ENCODE peak calls at places on chromosome 20, in ten cellular contexts. D is tibial nerve, A is ovary, W is GM12878, O is A549, N is transverse colon, F is SK-N-SH, X is stomach, S is upper lobe of left lung, J is HepG2. U is an unnamed sample.

GRCh38 chr20:16490696-16491095 is 82.6 kb downstream of the KIF16B start:
- DNase-seq in J (no peak), X (no peak), S (no peak), O (no peak), D (no peak), A (no peak), N (no peak), F (no peak), W (no peak), U (no peak)

GRCh38 chr20:35743693-35744491 is 1.8 kb upstream of the RBM39 start:
- DNase-seq in S (no peak), O (peak; percentile 54), X (no peak), F (no peak), D (no peak), J (peak; percentile 79), A (peak; percentile 47), W (no peak), N (no peak), U (no peak)

GRCh38 chr20:14477125-14477524 is 139.7 kb upstream of the FLRT3 start:
- DNase-seq in D (no peak), S (no peak), J (no peak), O (peak; percentile 37), X (no peak), W (no peak), N (no peak), A (no peak), F (no peak), U (no peak)

GRCh38 chr20:49559411-49560081 is 8.4 kb downstream of the PTGIS start:
- DNase-seq in X (no peak), D (peak; percentile 57), S (no peak), A (no peak), O (no peak), N (peak; percentile 7), W (no peak), F (no peak), J (no peak), U (no peak)

GRCh38 chr20:57176842-57177241 is 89.6 kb downstream of the BMP7 start:
- DNase-seq in X (no peak), D (no peak), F (no peak), W (no peak), S (no peak), N (no peak), J (no peak), O (no peak), A (no peak), U (no peak)

GRCh38 chr20:53255102-53255710 is 283.0 kb downstream of the TSHZ2 start:
- DNase-seq in W (no peak), A (no peak), F (no peak), N (no peak), D (no peak), S (no peak), O (no peak), J (no peak), X (no peak), U (no peak)

GRCh38 chr20:46354920-46355654 is 46.8 kb upstream of the CDH22 start:
- DNase-seq in F (no peak), O (no peak), A (no peak), X (no peak), W (no peak), D (no peak), J (no peak), N (no peak), S (no peak), U (no peak)

GRCh38 chr20:5996765-5997164 is 46.3 kb downstream of the MCM8 start:
- DNase-seq in A (no peak), N (peak; percentile 22), F (no peak), D (no peak), S (no peak), W (peak; percentile 40), X (no peak), O (peak; percentile 35), J (no peak), U (no peak)

GRCh38 chr20:34575756-34576155 is 17.2 kb downstream of the MAP1LC3A start:
- DNase-seq in N (no peak), O (no peak), A (peak; percentile 1), D (no peak), J (no peak), S (no peak), X (no peak), F (no peak), W (no peak), U (no peak)

GRCh38 chr20:20370087-20370575 is 2.2 kb downstream of the INSM1 start:
- DNase-seq in D (no peak), S (no peak), X (no peak), F (no peak), J (no peak), N (no peak), W (no peak), A (no peak), O (peak; percentile 27), U (no peak)

GRCh38 chr20:55977723-55978481 is 27.4 kb downstream of the CBLN4 start:
- DNase-seq in S (peak; percentile 63), O (no peak), J (no peak), N (no peak), F (no peak), D (no peak), A (peak; percentile 79), X (no peak), W (no peak), U (no peak)

GRCh38 chr20:34262488-34263288 is 21.5 kb downstream of the ASIP start:
- DNase-seq in X (peak; percentile 29), N (peak; percentile 10), A (peak; percentile 75), D (no peak), S (peak; percentile 33), F (no peak), J (peak; percentile 70), W (no peak), O (no peak), U (no peak)

GRCh38 chr20:62368629-62369507 is 1.8 kb upstream of the LAMA5 start:
- DNase-seq in J (peak; percentile 94), W (no peak), O (peak; percentile 89), F (peak; percentile 89), S (peak; percentile 66), N (peak; percentile 59), A (no peak), X (peak; percentile 47), D (no peak), U (no peak)
- H3K4me1 ChIP-seq in J (peaks cover 75% of the 10 kb centered on the region), W (peaks cover 5% of the 10 kb centered on the region), O (peaks cover 49% of the 10 kb centered on the region), F (peaks cover 33% of the 10 kb centered on the region), S (peaks cover 46% of the 10 kb centered on the region), N (peaks cover 47% of the 10 kb centered on the region), A (peaks cover 13% of the 10 kb centered on the region), X (peaks cover 65% of the 10 kb centered on the region), D (peaks cover 52% of the 10 kb centered on the region), U (peaks cover 68% of the 10 kb centered on the region)

GRCh38 chr20:59151820-59152219 is 11.8 kb upstream of the ZNF831 start:
- DNase-seq in D (no peak), A (no peak), N (no peak), J (no peak), S (no peak), F (no peak), W (no peak), O (no peak), X (no peak), U (no peak)
- TF ChIP-seq EP300 in D (no peak), A (no peak), N (no peak), J (no peak), S (no peak), F (no peak), W (no peak), O (no peak), X (no peak), U (no peak)

GRCh38 chr20:63061701-63062100 is 54.9 kb upstream of the BHLHE23 start:
- DNase-seq in J (no peak), F (no peak), S (peak; percentile 12), D (no peak), N (no peak), O (no peak), W (no peak), X (no peak), A (peak; percentile 12), U (no peak)
- H3K27ac ChIP-seq in J (no peak overlapping the region), F (no peak overlapping the region), S (no peak overlapping the region), D (no peak overlapping the region), N (no peak overlapping the region), O (no peak overlapping the region), W (no peak overlapping the region), X (no peak overlapping the region), A (no peak overlapping the region), U (no peak overlapping the region)

DNA sequence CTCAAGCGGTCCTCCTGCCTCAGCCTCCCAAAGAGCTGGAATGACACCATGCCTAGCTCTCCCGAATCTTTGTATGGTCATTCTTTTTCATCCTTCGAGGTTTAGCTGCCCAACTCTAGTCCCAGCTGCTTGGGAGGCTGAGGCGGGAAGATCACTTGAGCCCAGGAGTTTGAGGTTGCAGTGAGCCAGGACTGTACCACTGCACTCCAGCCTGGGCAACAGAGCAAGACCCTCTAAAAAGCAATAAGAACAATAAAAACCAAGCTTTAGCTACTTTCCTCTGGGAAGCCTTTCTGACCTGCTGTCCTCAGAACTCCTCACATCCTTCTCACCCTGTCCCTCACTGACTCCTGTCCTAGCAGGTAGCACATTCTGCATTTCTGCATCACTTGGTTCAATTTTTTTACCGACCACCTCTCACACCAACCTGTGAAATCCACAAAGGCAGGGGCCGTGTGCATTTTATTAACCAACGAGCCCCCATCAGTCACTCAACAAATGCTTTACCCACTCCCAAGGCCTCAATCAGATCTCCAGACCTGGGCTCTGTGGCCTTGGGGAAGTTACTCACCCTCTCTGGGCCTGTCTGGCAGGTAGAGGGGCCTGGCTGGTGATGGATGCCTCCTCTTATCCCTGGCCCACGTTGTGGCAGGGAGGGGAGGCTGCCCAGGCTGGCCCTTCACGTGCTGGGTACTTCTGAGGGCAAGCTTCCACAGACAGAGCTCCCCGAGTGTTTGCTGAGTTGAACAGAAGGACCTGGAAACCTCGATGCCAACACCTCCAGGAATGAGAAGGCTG is 14.7 kb upstream of the SRC start:
- DNase-seq in F (peak; percentile 52), A (no peak), N (no peak), D (no peak), J (no peak), O (no peak), W (no peak), X (no peak), S (peak; percentile 37), U (no peak)
- H3K4me1 ChIP-seq in F (no peaks in the 10 kb centered on the region), A (peaks cover 9% of the 10 kb centered on the region), N (peaks cover 22% of the 10 kb centered on the region), D (peaks cover 19% of the 10 kb centered on the region), J (peaks cover 79% of the 10 kb centered on the region), O (peaks cover 19% of the 10 kb centered on the region), W (peaks cover 26% of the 10 kb centered on the region), X (peaks cover 14% of the 10 kb centered on the region), S (peaks cover 12% of the 10 kb centered on the region), U (peaks cover 37% of the 10 kb centered on the region)